ENCODE peak calls at places on chromosome 17, in five cellular contexts. G, Y, A, K and R are unnamed samples.

GRCh38 chr17:71530227-71530626 is 590.6 kb upstream of the SOX9 start:
- DNase-seq in Y (no peak), K (no peak), A (no peak), G (no peak), R (no peak)

GRCh38 chr17:81512984-81513668 is 527 bp upstream of the ACTG1 start:
- DNase-seq in K (peak), A (no peak), G (peak), Y (peak), R (peak)

GRCh38 chr17:49548506-49549310 is 27.0 kb upstream of the NXPH3 start:
- DNase-seq in A (peak), G (peak), K (no peak), Y (peak), R (peak)

GRCh38 chr17:28567604-28568003 is 3.7 kb downstream of the PIGS start:
- DNase-seq in G (no peak), K (no peak), A (no peak), Y (peak), R (no peak)

GRCh38 chr17:60039509-60040442 is 38.9 kb downstream of the HEATR6 start:
- DNase-seq in G (no peak), A (no peak), Y (peak), K (no peak), R (no peak)

GRCh38 chr17:76547183-76547641 is 7.4 kb downstream of the PRCD start:
- DNase-seq in Y (peak), K (peak), G (peak), A (peak), R (peak)

GRCh38 chr17:81437221-81437651 is 42.0 kb downstream of the BAHCC1 start:
- DNase-seq in A (peak), G (no peak), Y (no peak), K (no peak), R (no peak)

GRCh38 chr17:1362964-1363363 is 37.1 kb downstream of the YWHAE start:
- DNase-seq in G (no peak), Y (no peak), A (no peak), K (no peak), R (no peak)

GRCh38 chr17:79988163-79988971 is 47.3 kb downstream of the TBC1D16 start:
- DNase-seq in Y (no peak), A (no peak), K (no peak), G (no peak), R (no peak)

GRCh38 chr17:49746791-49747490 is 17.0 kb downstream of the FAM117A start:
- DNase-seq in Y (no peak), G (no peak), A (no peak), K (no peak), R (no peak)

GRCh38 chr17:28982191-28982793 is 23.5 kb downstream of the SEZ6 start:
- DNase-seq in G (no peak), K (peak), Y (no peak), A (no peak), R (no peak)

GRCh38 chr17:4946312-4946976 is 1.9 kb downstream of the PFN1 start:
- DNase-seq in K (no peak), G (no peak), Y (no peak), A (no peak), R (no peak)

GRCh38 chr17:66437466-66438026 is 135.1 kb downstream of the PRKCA start:
- DNase-seq in G (no peak), Y (no peak), A (no peak), K (no peak), R (no peak)
- TF ChIP-seq CTCF in G (no peak), Y (no peak), A (no peak), K (no peak), R (no peak)

DNA sequence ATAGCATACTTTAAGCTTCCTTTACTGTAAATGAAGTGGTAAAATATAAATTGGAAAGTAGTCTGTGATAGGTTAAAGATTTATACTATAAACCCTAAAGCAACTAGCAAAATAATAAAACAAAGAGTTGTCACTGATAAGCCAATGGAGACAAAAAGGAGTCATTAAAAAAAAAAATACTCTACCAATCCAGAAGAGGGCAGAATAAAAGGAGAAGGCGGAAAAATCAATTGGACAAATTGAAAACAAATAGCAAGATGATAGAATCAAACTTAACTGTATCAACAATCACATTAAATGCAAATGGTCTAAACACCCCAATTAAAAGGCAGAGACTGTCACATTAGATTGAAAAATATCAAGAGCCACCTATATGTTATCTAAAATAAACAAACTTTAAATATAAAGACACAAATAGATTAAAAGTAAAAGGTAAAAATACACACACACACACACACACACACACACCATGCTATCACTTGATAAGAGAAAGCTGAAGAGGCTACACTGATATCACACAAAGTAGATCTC is 71.8 kb downstream of the CACNG1 start:
- DNase-seq in G (no peak), Y (no peak), K (no peak), A (no peak), R (no peak)
- TF ChIP-seq CTCF in G (no peak), Y (peak), K (no peak), A (no peak), R (no peak)

GRCh38 chr17:73643012-73643845 is 1.0 kb downstream of the SDK2 start:
- DNase-seq in A (peak), G (no peak), K (no peak), Y (peak), R (peak)
- TF ChIP-seq CTCF in A (peak), G (peak), K (no peak), Y (peak), R (peak)

GRCh38 chr17:34389343-34389742 is 26.3 kb upstream of the CCL1 start:
- DNase-seq in A (no peak), K (no peak), Y (peak), G (no peak), R (no peak)
- TF ChIP-seq CTCF in A (no peak), K (no peak), Y (no peak), G (no peak), R (no peak)

GRCh38 chr17:13753151-13753550 is 151.4 kb upstream of the HS3ST3A1 start:
- DNase-seq in G (no peak), Y (no peak), A (no peak), K (no peak), R (no peak)

GRCh38 chr17:13755851-13756250 is 154.1 kb upstream of the HS3ST3A1 start:
- DNase-seq in Y (no peak), G (no peak), A (no peak), K (no peak), R (no peak)

GRCh38 chr17:13759936-13760335 is 158.2 kb upstream of the HS3ST3A1 start:
- DNase-seq in G (no peak), A (no peak), K (no peak), Y (no peak), R (no peak)

GRCh38 chr17:13757871-13758270 is 156.1 kb upstream of the HS3ST3A1 start:
- DNase-seq in A (no peak), G (no peak), Y (peak), K (no peak), R (no peak)

DNA sequence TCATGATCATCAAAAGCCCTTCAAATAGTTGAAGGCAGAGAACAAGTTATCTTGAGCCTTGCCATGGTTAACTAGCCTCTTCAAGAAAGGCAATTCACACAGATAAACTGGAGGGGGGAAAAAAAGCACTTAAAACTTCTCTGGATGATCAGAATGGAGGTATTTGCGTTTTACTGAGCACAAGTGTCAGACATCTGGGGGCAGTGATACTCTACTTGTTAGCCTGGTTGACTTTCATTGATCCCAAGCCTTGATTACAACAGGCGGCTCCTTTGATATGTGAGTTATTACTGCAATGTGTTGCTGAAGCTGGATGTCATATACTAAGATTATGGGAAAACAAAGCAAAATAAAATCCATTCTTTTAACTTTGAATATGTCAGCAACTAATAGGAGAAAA is 155.0 kb upstream of the HS3ST3A1 start:
- DNase-seq in K (no peak), A (no peak), G (no peak), Y (peak), R (no peak)
- TF ChIP-seq CTCF in K (no peak), A (no peak), G (no peak), Y (no peak), R (no peak)

GRCh38 chr17:3912827-3913226 is 3.4 kb downstream of the P2RX1 start:
- DNase-seq in K (no peak), Y (no peak), A (no peak), G (no peak), R (no peak)

GRCh38 chr17:3913531-3914318 is 2.5 kb downstream of the P2RX1 start:
- DNase-seq in A (peak), Y (peak), G (peak), K (peak), R (peak)

GRCh38 chr17:3910420-3911270 is 5.6 kb downstream of the P2RX1 start:
- DNase-seq in A (no peak), G (no peak), K (no peak), Y (no peak), R (no peak)

GRCh38 chr17:3909257-3909656 is 7.0 kb downstream of the P2RX1 start:
- DNase-seq in G (no peak), K (no peak), A (no peak), Y (no peak), R (no peak)

DNA sequence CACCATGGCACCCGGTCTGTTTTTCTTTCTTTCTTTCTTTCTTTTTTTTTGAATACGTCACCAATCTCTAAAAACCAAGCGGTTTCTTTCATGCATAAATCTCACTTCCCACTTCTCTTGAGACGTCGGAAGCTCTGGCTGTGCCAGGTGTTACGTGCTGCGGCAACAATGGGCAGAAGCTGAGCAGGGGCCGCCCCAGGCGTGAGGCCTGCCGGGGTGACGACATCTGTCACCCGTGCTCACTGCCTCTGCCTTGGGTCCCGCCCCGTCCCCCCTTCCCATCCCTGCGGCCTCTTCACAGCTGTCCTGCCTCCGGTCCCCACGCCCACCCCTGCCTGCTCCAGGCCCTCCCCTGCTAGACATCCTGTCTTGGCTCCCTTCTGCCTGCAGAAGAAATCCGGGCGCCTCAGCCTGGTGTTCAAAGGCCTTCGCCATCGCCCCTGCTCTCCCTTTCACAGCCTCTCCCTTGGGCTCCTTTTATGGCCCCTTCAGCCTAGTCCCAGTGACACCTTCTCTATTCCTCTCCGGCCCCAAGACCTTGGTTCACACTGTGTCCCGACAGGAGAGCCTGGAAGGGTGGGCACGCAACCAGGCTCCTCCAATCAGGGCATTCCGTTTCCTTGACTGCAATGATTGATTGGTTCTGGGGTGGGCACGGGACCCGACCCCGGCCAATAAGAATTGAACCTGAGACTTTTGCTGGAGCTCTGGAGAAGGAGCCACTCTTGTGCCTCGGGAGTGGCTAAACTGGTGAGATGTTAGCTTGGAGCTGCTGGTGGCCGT is 4.8 kb downstream of the P2RX1 start:
- DNase-seq in G (peak), K (peak), Y (peak), A (no peak), R (peak)
- TF ChIP-seq CTCF in G (no peak), K (no peak), Y (no peak), A (no peak), R (no peak)

GRCh38 chr17:35065880-35066279 is 2.4 kb upstream of the RFFL start:
- DNase-seq in G (no peak), K (no peak), Y (no peak), A (no peak), R (no peak)

GRCh38 chr17:35068249-35068648 is 4.7 kb upstream of the RFFL start:
- DNase-seq in K (no peak), G (no peak), Y (no peak), A (no peak), R (no peak)

GRCh38 chr17:35062284-35062683 is 1.2 kb downstream of the RFFL start:
- DNase-seq in K (no peak), A (no peak), Y (no peak), G (no peak), R (no peak)

GRCh38 chr17:35069311-35069710 is 5.8 kb upstream of the RFFL start:
- DNase-seq in K (no peak), Y (no peak), A (no peak), G (no peak), R (no peak)

DNA sequence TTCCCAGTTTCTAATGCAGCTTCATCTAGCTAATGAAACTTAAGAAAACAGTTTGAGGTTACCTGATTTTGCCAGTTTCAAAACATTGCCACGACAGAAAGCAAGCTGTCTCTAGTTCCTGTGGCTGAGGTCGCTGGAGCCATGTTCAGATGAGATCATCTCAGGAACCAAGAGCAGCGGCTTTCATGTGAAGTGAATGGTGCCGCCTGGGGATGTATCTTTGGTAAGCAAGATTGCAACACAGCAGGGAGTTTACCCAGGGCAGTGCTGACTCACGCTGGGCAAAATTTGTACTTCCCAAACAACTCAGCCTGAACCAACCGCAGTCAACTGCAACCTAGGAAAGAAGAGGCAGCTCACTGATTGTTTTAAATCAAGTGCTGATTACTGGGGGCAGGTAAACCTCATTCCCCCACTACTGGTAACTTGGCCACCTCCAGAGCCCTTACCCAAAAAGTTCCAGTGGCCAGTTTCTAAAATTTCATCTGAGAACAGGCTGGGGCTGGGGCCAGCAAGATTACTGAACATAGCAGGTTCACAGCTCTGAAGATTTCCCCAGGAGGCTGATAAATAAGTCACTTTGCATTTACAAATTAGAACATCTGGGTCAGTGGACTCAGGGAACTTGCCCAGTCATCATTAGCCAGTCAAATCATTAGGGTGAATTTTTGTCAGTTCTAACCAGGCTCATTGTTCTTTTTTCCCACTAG is at the start of gene RFFL:
- DNase-seq in G (peak), A (peak), Y (peak), K (peak), R (peak)
- TF ChIP-seq CTCF in G (peak), A (peak), Y (peak), K (no peak), R (no peak)

GRCh38 chr17:31446195-31446967 is 54.9 kb downstream of the RAB11FIP4 start:
- DNase-seq in G (no peak), K (no peak), Y (no peak), A (no peak), R (no peak)
- TF ChIP-seq CTCF in G (no peak), K (no peak), Y (peak), A (no peak), R (no peak)